ENCODE peak calls at places on chromosomes 13 and 19, in eight cellular contexts. One of them, this sample, is unnamed.

GRCh38 chr19:35357867-35358573 is at the start of gene FFAR3:
- DNase-seq in OCI-LY7: no peak
- DNase-seq in fibroblast of lung: peak; percentile 56
- DNase-seq in GM23248: peak; percentile 68
- DNase-seq in astrocyte: no peak
- DNase-seq in neuronal stem cell: no peak
- DNase-seq in IMR-90: peak; percentile 11
- DNase-seq in MM.1S: no peak
- DNase-seq in this sample: no peak

GRCh38 chr19:17847538-17848366 is at the start of gene JAK3:
- DNase-seq in OCI-LY7: peak; percentile 87
- DNase-seq in fibroblast of lung: peak; percentile 62
- DNase-seq in GM23248: peak; percentile 87
- DNase-seq in astrocyte: no peak
- DNase-seq in neuronal stem cell: peak; percentile 79
- DNase-seq in IMR-90: peak; percentile 46
- DNase-seq in MM.1S: peak; percentile 67
- DNase-seq in this sample: peak; percentile 76

GRCh38 chr19:53612762-53613526 is 18.9 kb upstream of the DPRX start:
- DNase-seq in OCI-LY7: no peak
- DNase-seq in fibroblast of lung: no peak
- DNase-seq in GM23248: no peak
- DNase-seq in astrocyte: no peak
- DNase-seq in neuronal stem cell: no peak
- DNase-seq in IMR-90: no peak
- DNase-seq in MM.1S: no peak
- DNase-seq in this sample: no peak

GRCh38 chr13:106028916-106029315 is 506.5 kb downstream of the EFNB2 start:
- DNase-seq in OCI-LY7: no peak
- DNase-seq in fibroblast of lung: no peak
- DNase-seq in GM23248: peak; percentile 45
- DNase-seq in astrocyte: peak; percentile 71
- DNase-seq in neuronal stem cell: no peak
- DNase-seq in IMR-90: no peak
- DNase-seq in MM.1S: no peak
- DNase-seq in this sample: no peak

GRCh38 chr13:110381029-110381360 is 73.9 kb downstream of the COL4A2 start:
- DNase-seq in OCI-LY7: no peak
- DNase-seq in fibroblast of lung: no peak
- DNase-seq in GM23248: no peak
- DNase-seq in astrocyte: no peak
- DNase-seq in neuronal stem cell: no peak
- DNase-seq in IMR-90: no peak
- DNase-seq in MM.1S: no peak
- DNase-seq in this sample: no peak

GRCh38 chr13:81540777-81541176 is 1199.9 kb upstream of the SPRY2 start:
- DNase-seq in OCI-LY7: no peak
- DNase-seq in fibroblast of lung: peak; percentile 4
- DNase-seq in GM23248: peak; percentile 18
- DNase-seq in astrocyte: no peak
- DNase-seq in neuronal stem cell: no peak
- DNase-seq in IMR-90: no peak
- DNase-seq in MM.1S: no peak
- DNase-seq in this sample: peak; percentile 63

GRCh38 chr13:76425930-76426329 is 460.3 kb downstream of the KCTD12 start:
- DNase-seq in OCI-LY7: no peak
- DNase-seq in fibroblast of lung: peak; percentile 93
- DNase-seq in GM23248: peak; percentile 73
- DNase-seq in astrocyte: peak; percentile 65
- DNase-seq in neuronal stem cell: no peak
- DNase-seq in IMR-90: peak; percentile 93
- DNase-seq in MM.1S: no peak
- DNase-seq in this sample: no peak

GRCh38 chr19:6865849-6866248 is 21.5 kb upstream of the ADGRE1 start:
- DNase-seq in OCI-LY7: no peak
- DNase-seq in fibroblast of lung: no peak
- DNase-seq in GM23248: no peak
- DNase-seq in astrocyte: no peak
- DNase-seq in neuronal stem cell: no peak
- DNase-seq in IMR-90: no peak
- DNase-seq in MM.1S: no peak
- DNase-seq in this sample: no peak

GRCh38 chr13:109918179-109918651 is 131.8 kb upstream of the IRS2 start:
- DNase-seq in OCI-LY7: no peak
- DNase-seq in fibroblast of lung: no peak
- DNase-seq in GM23248: peak; percentile 53
- DNase-seq in astrocyte: no peak
- DNase-seq in neuronal stem cell: no peak
- DNase-seq in IMR-90: peak; percentile 30
- DNase-seq in MM.1S: no peak
- DNase-seq in this sample: no peak

GRCh38 chr13:22082437-22083100 is 411.7 kb downstream of the FGF9 start:
- DNase-seq in OCI-LY7: no peak
- DNase-seq in fibroblast of lung: no peak
- DNase-seq in GM23248: no peak
- DNase-seq in astrocyte: no peak
- DNase-seq in neuronal stem cell: no peak
- DNase-seq in IMR-90: no peak
- DNase-seq in MM.1S: no peak
- DNase-seq in this sample: no peak

GRCh38 chr19:35296644-35297514 is 4.9 kb downstream of the MAG start:
- DNase-seq in OCI-LY7: peak; percentile 72
- DNase-seq in fibroblast of lung: no peak
- DNase-seq in GM23248: no peak
- DNase-seq in astrocyte: no peak
- DNase-seq in neuronal stem cell: no peak
- DNase-seq in IMR-90: no peak
- DNase-seq in MM.1S: no peak
- DNase-seq in this sample: peak; percentile 63

GRCh38 chr19:35868172-35868822 is at the start of gene APLP1:
- DNase-seq in OCI-LY7: peak; percentile 22
- DNase-seq in fibroblast of lung: no peak
- DNase-seq in GM23248: peak; percentile 79
- DNase-seq in astrocyte: peak; percentile 15
- DNase-seq in neuronal stem cell: peak; percentile 78
- DNase-seq in IMR-90: no peak
- DNase-seq in MM.1S: peak; percentile 23
- DNase-seq in this sample: peak; percentile 78

GRCh38 chr19:45400192-45400591 is 4.7 kb downstream of the PPP1R13L start:
- DNase-seq in OCI-LY7: no peak
- DNase-seq in fibroblast of lung: no peak
- DNase-seq in GM23248: no peak
- DNase-seq in astrocyte: no peak
- DNase-seq in neuronal stem cell: no peak
- DNase-seq in IMR-90: no peak
- DNase-seq in MM.1S: no peak
- DNase-seq in this sample: no peak

GRCh38 chr13:113861433-113862030 is 2.3 kb downstream of the GAS6 start:
- DNase-seq in OCI-LY7: no peak
- DNase-seq in fibroblast of lung: no peak
- DNase-seq in GM23248: no peak
- DNase-seq in astrocyte: no peak
- DNase-seq in neuronal stem cell: no peak
- DNase-seq in IMR-90: no peak
- DNase-seq in MM.1S: peak; percentile 64
- DNase-seq in this sample: no peak

GRCh38 chr13:94726425-94726824 is 14.1 kb upstream of the SOX21 start:
- DNase-seq in OCI-LY7: no peak
- DNase-seq in fibroblast of lung: no peak
- DNase-seq in GM23248: no peak
- DNase-seq in astrocyte: no peak
- DNase-seq in neuronal stem cell: no peak
- DNase-seq in IMR-90: no peak
- DNase-seq in MM.1S: no peak
- DNase-seq in this sample: no peak

GRCh38 chr13:80873589-80873988 is 532.7 kb upstream of the SPRY2 start:
- DNase-seq in OCI-LY7: no peak
- DNase-seq in fibroblast of lung: no peak
- DNase-seq in GM23248: no peak
- DNase-seq in astrocyte: no peak
- DNase-seq in neuronal stem cell: no peak
- DNase-seq in IMR-90: no peak
- DNase-seq in MM.1S: peak; percentile 56
- DNase-seq in this sample: no peak

GRCh38 chr19:55693336-55693974 is 18.4 kb downstream of the EPN1 start:
- DNase-seq in OCI-LY7: no peak
- DNase-seq in fibroblast of lung: no peak
- DNase-seq in GM23248: no peak
- DNase-seq in astrocyte: no peak
- DNase-seq in neuronal stem cell: no peak
- DNase-seq in IMR-90: no peak
- DNase-seq in MM.1S: no peak
- DNase-seq in this sample: no peak

GRCh38 chr19:14107581-14108461 is 9.7 kb downstream of the PRKACA start:
- DNase-seq in OCI-LY7: no peak
- DNase-seq in fibroblast of lung: no peak
- DNase-seq in GM23248: peak; percentile 59
- DNase-seq in astrocyte: peak; percentile 46
- DNase-seq in neuronal stem cell: no peak
- DNase-seq in IMR-90: no peak
- DNase-seq in MM.1S: no peak
- DNase-seq in this sample: peak; percentile 37

DNA sequence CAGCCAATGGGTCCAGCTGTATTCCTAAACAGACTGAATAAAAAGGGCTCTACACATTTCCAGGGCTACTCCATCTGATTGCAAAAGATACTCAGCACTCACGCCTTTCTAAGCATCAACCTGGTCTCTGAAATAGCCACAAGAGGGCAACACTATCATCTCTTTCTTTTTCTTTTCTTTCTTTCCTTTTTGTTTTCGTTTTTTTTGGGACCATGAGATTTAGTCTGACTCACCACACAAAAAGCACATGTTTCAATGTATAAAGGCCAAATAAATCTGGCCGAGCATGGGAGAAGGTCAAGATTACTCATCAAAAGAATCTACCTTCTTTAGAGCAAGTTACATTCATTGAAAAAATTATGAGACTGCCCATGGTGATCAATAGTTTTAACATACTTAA is 805.6 kb upstream of the ARGLU1 start:
- DNase-seq in OCI-LY7: no peak
- DNase-seq in fibroblast of lung: peak; percentile 91
- DNase-seq in GM23248: peak; percentile 92
- DNase-seq in astrocyte: peak; percentile 77
- DNase-seq in neuronal stem cell: peak; percentile 26
- DNase-seq in IMR-90: peak; percentile 91
- DNase-seq in MM.1S: no peak
- DNase-seq in this sample: peak; percentile 41
- H2AFZ ChIP-seq in OCI-LY7: no peak overlapping the region
- H2AFZ ChIP-seq in fibroblast of lung: no peak overlapping the region
- H2AFZ ChIP-seq in GM23248: no peak overlapping the region
- H2AFZ ChIP-seq in astrocyte: no peak overlapping the region
- H2AFZ ChIP-seq in neuronal stem cell: no peak overlapping the region
- H2AFZ ChIP-seq in IMR-90: no peak overlapping the region
- H2AFZ ChIP-seq in MM.1S: no peak overlapping the region
- H2AFZ ChIP-seq in this sample: no peak overlapping the region

GRCh38 chr13:46643165-46643777 is 90.3 kb downstream of the LRCH1 start:
- DNase-seq in OCI-LY7: no peak
- DNase-seq in fibroblast of lung: no peak
- DNase-seq in GM23248: no peak
- DNase-seq in astrocyte: no peak
- DNase-seq in neuronal stem cell: no peak
- DNase-seq in IMR-90: no peak
- DNase-seq in MM.1S: no peak
- DNase-seq in this sample: no peak
- H3K4me1 ChIP-seq in OCI-LY7: peaks cover 40% of the 10 kb centered on the region
- H3K4me1 ChIP-seq in fibroblast of lung: peaks cover 19% of the 10 kb centered on the region
- H3K4me1 ChIP-seq in GM23248: peaks cover 24% of the 10 kb centered on the region
- H3K4me1 ChIP-seq in astrocyte: peaks cover 21% of the 10 kb centered on the region
- H3K4me1 ChIP-seq in neuronal stem cell: peaks cover 7% of the 10 kb centered on the region
- H3K4me1 ChIP-seq in IMR-90: peaks cover 20% of the 10 kb centered on the region
- H3K4me1 ChIP-seq in MM.1S: no peaks in the 10 kb centered on the region
- H3K4me1 ChIP-seq in this sample: no peaks in the 10 kb centered on the region

DNA sequence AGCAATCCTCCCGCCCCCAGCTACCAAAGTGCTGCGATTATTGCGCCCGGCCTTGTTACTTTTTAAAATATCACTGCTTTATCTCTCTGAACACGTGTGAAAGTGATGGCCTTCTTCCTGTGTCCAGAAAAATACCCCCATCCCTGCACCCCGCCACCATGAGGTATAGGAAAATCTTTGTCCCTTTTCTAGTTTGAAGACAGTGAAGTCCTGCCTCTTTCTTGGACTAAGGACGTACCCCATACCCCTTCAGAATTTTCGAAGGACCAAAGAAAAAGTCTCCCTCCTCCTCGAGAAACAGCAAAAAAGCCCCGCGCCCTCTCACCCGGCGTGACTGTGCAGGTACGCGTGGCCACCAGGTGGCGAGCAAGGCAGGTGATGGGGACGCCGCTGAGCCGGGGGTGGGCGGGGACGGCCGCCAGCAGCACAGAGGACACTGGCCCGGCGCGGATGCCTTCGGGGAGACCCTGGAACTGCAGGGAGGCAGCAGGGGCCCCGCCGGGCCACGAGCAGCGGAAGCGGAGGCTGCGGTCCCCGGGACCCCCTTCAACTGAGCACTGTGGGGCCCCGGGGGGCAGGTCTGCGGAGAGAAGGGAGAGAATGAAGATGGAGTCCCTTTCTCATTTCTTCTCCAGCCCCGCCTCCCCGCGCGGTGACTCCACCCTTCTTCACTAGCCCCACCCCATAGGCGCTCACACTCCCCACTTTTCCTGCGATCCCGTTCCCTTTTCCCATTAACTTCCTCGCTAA is 3.2 kb downstream of the VSIG10L start:
- DNase-seq in OCI-LY7: peak; percentile 87
- DNase-seq in fibroblast of lung: peak; percentile 69
- DNase-seq in GM23248: peak; percentile 88
- DNase-seq in astrocyte: peak; percentile 47
- DNase-seq in neuronal stem cell: peak; percentile 78
- DNase-seq in IMR-90: peak; percentile 61
- DNase-seq in MM.1S: no peak
- DNase-seq in this sample: peak; percentile 97
- H3K27ac ChIP-seq in OCI-LY7: no peak overlapping the region
- H3K27ac ChIP-seq in fibroblast of lung: no peak overlapping the region
- H3K27ac ChIP-seq in GM23248: peak overlapping the region; percentile 29
- H3K27ac ChIP-seq in astrocyte: no peak overlapping the region
- H3K27ac ChIP-seq in neuronal stem cell: peak overlapping the region; percentile 51
- H3K27ac ChIP-seq in IMR-90: no peak overlapping the region
- H3K27ac ChIP-seq in MM.1S: no peak overlapping the region
- H3K27ac ChIP-seq in this sample: peak overlapping the region; percentile 30

GRCh38 chr13:31119966-31120733 is 41.6 kb downstream of the HSPH1 start:
- DNase-seq in OCI-LY7: no peak
- DNase-seq in fibroblast of lung: peak; percentile 28
- DNase-seq in GM23248: no peak
- DNase-seq in astrocyte: no peak
- DNase-seq in neuronal stem cell: no peak
- DNase-seq in IMR-90: peak; percentile 11
- DNase-seq in MM.1S: no peak
- DNase-seq in this sample: no peak
- H2AFZ ChIP-seq in OCI-LY7: no peak overlapping the region
- H2AFZ ChIP-seq in fibroblast of lung: no peak overlapping the region
- H2AFZ ChIP-seq in GM23248: no peak overlapping the region
- H2AFZ ChIP-seq in astrocyte: no peak overlapping the region
- H2AFZ ChIP-seq in neuronal stem cell: no peak overlapping the region
- H2AFZ ChIP-seq in IMR-90: no peak overlapping the region
- H2AFZ ChIP-seq in MM.1S: no peak overlapping the region
- H2AFZ ChIP-seq in this sample: no peak overlapping the region

This sample was measured in Karpas-422.